ENCODE peak calls at places on chromosome 9, in five cellular contexts. D, A, L, W and B are unnamed samples.

GRCh38 chr9:96015876-96016686 is 140.6 kb downstream of the ERCC6L2 start:
- DNase-seq in D (no peak), A (no peak), L (no peak), W (no peak), B (no peak)

GRCh38 chr9:137985637-137986071 is 108.1 kb downstream of the CACNA1B start:
- DNase-seq in D (no peak), A (no peak), L (no peak), W (no peak), B (no peak)

GRCh38 chr9:125758986-125759811 is 12.0 kb downstream of the PBX3 start:
- DNase-seq in D (peak), A (no peak), L (peak), W (no peak), B (no peak)

GRCh38 chr9:78292716-78293497 is 4.0 kb upstream of the PSAT1 start:
- DNase-seq in D (no peak), A (no peak), L (no peak), W (no peak), B (no peak)

GRCh38 chr9:92206490-92206889 is 87.0 kb downstream of the IARS1 start:
- DNase-seq in D (no peak), A (peak), L (peak), W (no peak), B (peak)

GRCh38 chr9:106438928-106439327 is 424.0 kb upstream of the ZNF462 start:
- DNase-seq in D (no peak), A (peak), L (no peak), W (no peak), B (no peak)

GRCh38 chr9:126436545-126437269 is 110.1 kb downstream of the MVB12B start:
- DNase-seq in D (no peak), A (no peak), L (no peak), W (no peak), B (no peak)

GRCh38 chr9:76215066-76215465 is 179.2 kb downstream of the RFK start:
- DNase-seq in D (no peak), A (peak), L (peak), W (no peak), B (peak)

GRCh38 chr9:32992596-32993238 is 8.7 kb downstream of the APTX start:
- DNase-seq in D (no peak), A (peak), L (no peak), W (no peak), B (peak)

GRCh38 chr9:72589684-72590555 is 68.5 kb downstream of the TMC1 start:
- DNase-seq in D (no peak), A (peak), L (peak), W (no peak), B (no peak)

GRCh38 chr9:85430659-85431370 is 310.9 kb downstream of the AGTPBP1 start:
- DNase-seq in D (no peak), A (no peak), L (peak), W (no peak), B (no peak)

GRCh38 chr9:16884952-16885513 is 14.6 kb upstream of the BNC2 start:
- DNase-seq in D (no peak), A (peak), L (no peak), W (no peak), B (no peak)

GRCh38 chr9:101512116-101512515 is 21.5 kb upstream of the RNF20 start:
- DNase-seq in D (no peak), A (no peak), L (no peak), W (no peak), B (no peak)

GRCh38 chr9:136720251-136720886 is 8.0 kb downstream of the DIPK1B start:
- DNase-seq in D (no peak), A (peak), L (peak), W (peak), B (no peak)

GRCh38 chr9:81113408-81114124 is 575.8 kb downstream of the TLE1 start:
- DNase-seq in D (peak), A (no peak), L (no peak), W (no peak), B (no peak)

GRCh38 chr9:91659529-91660294 is 236.1 kb upstream of the NFIL3 start:
- DNase-seq in D (no peak), A (peak), L (no peak), W (peak), B (peak)

GRCh38 chr9:9631302-9631701 is 981.5 kb downstream of the PTPRD start:
- DNase-seq in D (no peak), A (no peak), L (no peak), W (no peak), B (no peak)

GRCh38 chr9:87601175-87601574 is 103.5 kb downstream of the DAPK1 start:
- DNase-seq in D (no peak), A (no peak), L (no peak), W (no peak), B (peak)

GRCh38 chr9:93134740-93135444 is 841 bp upstream of the NINJ1 start:
- DNase-seq in D (no peak), A (no peak), L (no peak), W (no peak), B (no peak)

GRCh38 chr9:130112244-130113151 is 58.8 kb downstream of the GPR107 start:
- DNase-seq in D (no peak), A (no peak), L (no peak), W (no peak), B (no peak)

GRCh38 chr9:93235278-93235960 is 51.5 kb downstream of the WNK2 start:
- DNase-seq in D (no peak), A (no peak), L (no peak), W (no peak), B (no peak)

GRCh38 chr9:115146581-115147021 is 28.6 kb upstream of the TNC start:
- DNase-seq in D (no peak), A (peak), L (no peak), W (no peak), B (peak)

GRCh38 chr9:120742951-120743416 is 28.7 kb upstream of the MEGF9 start:
- DNase-seq in D (no peak), A (peak), L (peak), W (no peak), B (peak)

GRCh38 chr9:81626511-81626910 is 62.8 kb downstream of the TLE1 start:
- DNase-seq in D (no peak), A (no peak), L (no peak), W (no peak), B (peak)